ENCODE peak calls at places on chromosomes 16 and 17, in four cellular contexts. W is heart right ventricle; A is HAP-1; G is stimulated activated CD8-positive, alpha-beta memory T cell treated with anti-CD3 and anti-CD28 coated beads, Interleukin-4, amount 100 ng/mL, for 24 hours. H is an unnamed sample.

GRCh38 chr16:27745348-27745747 is 195.4 kb downstream of the KATNIP start:
- DNase-seq in W (no peak), A (no peak), G (no peak), H (no peak)

GRCh38 chr17:78040561-78041400 is 82.3 kb downstream of the TNRC6C start:
- DNase-seq in W (peak; percentile 54), A (no peak), G (no peak), H (no peak)

GRCh38 chr16:50717109-50717893 is 23.9 kb downstream of the NOD2 start:
- DNase-seq in W (no peak), A (no peak), G (no peak), H (no peak)

GRCh38 chr17:42275527-42276358 is 448 bp downstream of the STAT5B start:
- DNase-seq in W (no peak), A (peak; percentile 37), G (peak; percentile 18), H (peak; percentile 63)

GRCh38 chr17:37530420-37530819 is 40.7 kb downstream of the DUSP14 start:
- DNase-seq in W (no peak), A (no peak), G (no peak), H (no peak)

GRCh38 chr17:47946929-47947397 is 5.6 kb downstream of the PNPO start:
- DNase-seq in W (peak; percentile 67), A (peak; percentile 84), G (peak; percentile 65), H (peak; percentile 49)

GRCh38 chr17:32265192-32265895 is at the start of gene RHBDL3:
- DNase-seq in W (no peak), A (peak; percentile 36), G (no peak), H (no peak)

GRCh38 chr16:1261131-1261917 is 5.5 kb downstream of the TPSD1 start:
- DNase-seq in W (no peak), A (no peak), G (no peak), H (no peak)

GRCh38 chr17:11363575-11363974 is 122.6 kb downstream of the SHISA6 start:
- DNase-seq in W (no peak), A (no peak), G (no peak), H (no peak)

GRCh38 chr16:247027-247426 is 12.4 kb downstream of the FAM234A start:
- DNase-seq in W (no peak), A (no peak), G (no peak), H (no peak)

GRCh38 chr17:61426482-61427304 is 25.5 kb upstream of the TBX4 start:
- DNase-seq in W (no peak), A (no peak), G (no peak), H (no peak)

GRCh38 chr17:49730078-49730786 is 22.5 kb upstream of the SLC35B1 start:
- DNase-seq in W (peak; percentile 93), A (no peak), G (no peak), H (no peak)

GRCh38 chr17:17824119-17824779 is 12.5 kb downstream of the SREBF1 start:
- DNase-seq in W (no peak), A (peak; percentile 51), G (no peak), H (no peak)

GRCh38 chr16:84844049-84844350 is 24.2 kb downstream of the CRISPLD2 start:
- DNase-seq in W (no peak), A (no peak), G (no peak), H (no peak)

GRCh38 chr17:75695141-75695829 is 26.0 kb upstream of the ITGB4 start:
- DNase-seq in W (no peak), A (no peak), G (no peak), H (no peak)

GRCh38 chr16:20910781-20911321 is 10.3 kb downstream of the LYRM1 start:
- DNase-seq in W (no peak), A (no peak), G (no peak), H (no peak)

GRCh38 chr17:73510981-73511442 is 133.2 kb downstream of the SDK2 start:
- DNase-seq in W (no peak), A (peak; percentile 52), G (no peak), H (no peak)

GRCh38 chr17:78351449-78352006 is 8.3 kb downstream of the SOCS3 start:
- DNase-seq in W (peak; percentile 92), A (peak; percentile 37), G (no peak), H (no peak)

GRCh38 chr17:43545383-43545632 is 832 bp downstream of the ETV4 start:
- DNase-seq in W (no peak), A (no peak), G (peak; percentile 12), H (no peak)

GRCh38 chr16:53091508-53092211 is 36.9 kb downstream of the CHD9 start:
- DNase-seq in W (peak; percentile 71), A (peak; percentile 11), G (no peak), H (peak; percentile 63)

GRCh38 chr16:89133457-89134127 is 38.0 kb upstream of the CDH15 start:
- DNase-seq in W (no peak), A (no peak), G (no peak), H (no peak)

GRCh38 chr17:81583589-81584337 is 31.6 kb upstream of the FAAP100 start:
- DNase-seq in W (no peak), A (peak; percentile 29), G (no peak), H (no peak)

GRCh38 chr16:21940570-21940969 is 12.6 kb upstream of the UQCRC2 start:
- DNase-seq in W (no peak), A (no peak), G (no peak), H (no peak)

GRCh38 chr17:48630009-48630924 is 4.1 kb upstream of the HOXB9 start:
- DNase-seq in W (no peak), A (no peak), G (no peak), H (no peak)

GRCh38 chr17:68437979-68438877 is 19.1 kb downstream of the WIPI1 start:
- DNase-seq in W (peak; percentile 44), A (no peak), G (no peak), H (no peak)

GRCh38 chr17:16932156-16932555 is 39.8 kb downstream of the TNFRSF13B start:
- DNase-seq in W (no peak), A (no peak), G (no peak), H (no peak)

GRCh38 chr17:2058521-2059124 is 3.7 kb downstream of the HIC1 start:
- DNase-seq in W (peak; percentile 80), A (peak; percentile 68), G (no peak), H (peak; percentile 79)

GRCh38 chr17:18108400-18109312 is at the start of gene MYO15A:
- DNase-seq in W (no peak), A (peak; percentile 25), G (no peak), H (no peak)

GRCh38 chr17:48952904-48953303 is 8.3 kb upstream of the SNF8 start:
- DNase-seq in W (no peak), A (no peak), G (no peak), H (no peak)

GRCh38 chr17:70654706-70655105 is 485.4 kb downstream of the KCNJ2 start:
- DNase-seq in W (no peak), A (no peak), G (no peak), H (no peak)

GRCh38 chr17:19727466-19728113 is 11.2 kb upstream of the SLC47A2 start:
- DNase-seq in W (peak; percentile 80), A (no peak), G (no peak), H (no peak)

GRCh38 chr17:4558311-4558972 is 1.9 kb downstream of the GGT6 start:
- DNase-seq in W (no peak), A (no peak), G (no peak), H (no peak)